ENCODE peak calls at places on chromosomes 5 and 9, in nine cellular contexts. One of them, this sample, is unnamed.

GRCh38 chr5:126354012-126354856 is 69.0 kb upstream of the GRAMD2B start:
- DNase-seq in A549: peak
- DNase-seq in NCI-H2081: peak
- DNase-seq in activated T-helper 1 cell treated with Interleukin-2 at 50 U/mL for 16 hours: no peak
- DNase-seq in right cardiac atrium: no peak
- DNase-seq in stimulated activated CD8-positive, alpha-beta memory T cell treated with anti-CD3 and anti-CD28 coated beads, Interleukin-12 subunit alpha, Interleukin-12 subunit beta, amount 100 ng/mL, for 4 hours: no peak
- DNase-seq in amniotic epithelial cell: peak
- DNase-seq in NCI-H1105 treated with DMSO at 0.1 percent for 48 hours: peak
- DNase-seq in HS-5: peak
- DNase-seq in this sample: peak

GRCh38 chr5:142859037-142859436 is 88.9 kb downstream of the ARHGAP26 start:
- DNase-seq in A549: no peak
- DNase-seq in NCI-H2081: no peak
- DNase-seq in activated T-helper 1 cell treated with Interleukin-2 at 50 U/mL for 16 hours: no peak
- DNase-seq in right cardiac atrium: no peak
- DNase-seq in stimulated activated CD8-positive, alpha-beta memory T cell treated with anti-CD3 and anti-CD28 coated beads, Interleukin-12 subunit alpha, Interleukin-12 subunit beta, amount 100 ng/mL, for 4 hours: no peak
- DNase-seq in amniotic epithelial cell: no peak
- DNase-seq in NCI-H1105 treated with DMSO at 0.1 percent for 48 hours: no peak
- DNase-seq in HS-5: no peak
- DNase-seq in this sample: no peak

GRCh38 chr9:89513836-89514235 is 15.9 kb upstream of the SEMA4D start:
- DNase-seq in A549: no peak
- DNase-seq in NCI-H2081: no peak
- DNase-seq in activated T-helper 1 cell treated with Interleukin-2 at 50 U/mL for 16 hours: no peak
- DNase-seq in right cardiac atrium: no peak
- DNase-seq in stimulated activated CD8-positive, alpha-beta memory T cell treated with anti-CD3 and anti-CD28 coated beads, Interleukin-12 subunit alpha, Interleukin-12 subunit beta, amount 100 ng/mL, for 4 hours: no peak
- DNase-seq in amniotic epithelial cell: no peak
- DNase-seq in NCI-H1105 treated with DMSO at 0.1 percent for 48 hours: no peak
- DNase-seq in HS-5: no peak
- DNase-seq in this sample: no peak

GRCh38 chr5:66407739-66408138 is 188.5 kb upstream of the MAST4 start:
- DNase-seq in A549: no peak
- DNase-seq in NCI-H2081: no peak
- DNase-seq in activated T-helper 1 cell treated with Interleukin-2 at 50 U/mL for 16 hours: no peak
- DNase-seq in right cardiac atrium: no peak
- DNase-seq in stimulated activated CD8-positive, alpha-beta memory T cell treated with anti-CD3 and anti-CD28 coated beads, Interleukin-12 subunit alpha, Interleukin-12 subunit beta, amount 100 ng/mL, for 4 hours: no peak
- DNase-seq in amniotic epithelial cell: no peak
- DNase-seq in NCI-H1105 treated with DMSO at 0.1 percent for 48 hours: no peak
- DNase-seq in HS-5: no peak
- DNase-seq in this sample: no peak

GRCh38 chr9:89593776-89594427 is 10.9 kb upstream of the GADD45G start:
- DNase-seq in A549: peak
- DNase-seq in NCI-H2081: peak
- DNase-seq in activated T-helper 1 cell treated with Interleukin-2 at 50 U/mL for 16 hours: no peak
- DNase-seq in right cardiac atrium: no peak
- DNase-seq in stimulated activated CD8-positive, alpha-beta memory T cell treated with anti-CD3 and anti-CD28 coated beads, Interleukin-12 subunit alpha, Interleukin-12 subunit beta, amount 100 ng/mL, for 4 hours: no peak
- DNase-seq in amniotic epithelial cell: peak
- DNase-seq in NCI-H1105 treated with DMSO at 0.1 percent for 48 hours: peak
- DNase-seq in HS-5: no peak
- DNase-seq in this sample: peak

GRCh38 chr9:134653259-134654009 is 11.8 kb downstream of the COL5A1 start:
- DNase-seq in A549: no peak
- DNase-seq in NCI-H2081: no peak
- DNase-seq in activated T-helper 1 cell treated with Interleukin-2 at 50 U/mL for 16 hours: no peak
- DNase-seq in right cardiac atrium: no peak
- DNase-seq in stimulated activated CD8-positive, alpha-beta memory T cell treated with anti-CD3 and anti-CD28 coated beads, Interleukin-12 subunit alpha, Interleukin-12 subunit beta, amount 100 ng/mL, for 4 hours: no peak
- DNase-seq in amniotic epithelial cell: no peak
- DNase-seq in NCI-H1105 treated with DMSO at 0.1 percent for 48 hours: no peak
- DNase-seq in HS-5: no peak
- DNase-seq in this sample: no peak

GRCh38 chr9:133709716-133710571 is 28.2 kb downstream of the SARDH start:
- DNase-seq in A549: no peak
- DNase-seq in NCI-H2081: no peak
- DNase-seq in activated T-helper 1 cell treated with Interleukin-2 at 50 U/mL for 16 hours: no peak
- DNase-seq in right cardiac atrium: peak
- DNase-seq in stimulated activated CD8-positive, alpha-beta memory T cell treated with anti-CD3 and anti-CD28 coated beads, Interleukin-12 subunit alpha, Interleukin-12 subunit beta, amount 100 ng/mL, for 4 hours: no peak
- DNase-seq in amniotic epithelial cell: no peak
- DNase-seq in NCI-H1105 treated with DMSO at 0.1 percent for 48 hours: no peak
- DNase-seq in HS-5: no peak
- DNase-seq in this sample: no peak

GRCh38 chr9:36306481-36307306 is 48.4 kb upstream of the GNE start:
- DNase-seq in A549: peak
- DNase-seq in NCI-H2081: no peak
- DNase-seq in activated T-helper 1 cell treated with Interleukin-2 at 50 U/mL for 16 hours: no peak
- DNase-seq in right cardiac atrium: no peak
- DNase-seq in stimulated activated CD8-positive, alpha-beta memory T cell treated with anti-CD3 and anti-CD28 coated beads, Interleukin-12 subunit alpha, Interleukin-12 subunit beta, amount 100 ng/mL, for 4 hours: no peak
- DNase-seq in amniotic epithelial cell: peak
- DNase-seq in NCI-H1105 treated with DMSO at 0.1 percent for 48 hours: no peak
- DNase-seq in HS-5: no peak
- DNase-seq in this sample: peak

GRCh38 chr9:132507670-132508469 is 74.5 kb upstream of the BARHL1 start:
- DNase-seq in A549: peak
- DNase-seq in NCI-H2081: peak
- DNase-seq in activated T-helper 1 cell treated with Interleukin-2 at 50 U/mL for 16 hours: peak
- DNase-seq in right cardiac atrium: no peak
- DNase-seq in stimulated activated CD8-positive, alpha-beta memory T cell treated with anti-CD3 and anti-CD28 coated beads, Interleukin-12 subunit alpha, Interleukin-12 subunit beta, amount 100 ng/mL, for 4 hours: peak
- DNase-seq in amniotic epithelial cell: peak
- DNase-seq in NCI-H1105 treated with DMSO at 0.1 percent for 48 hours: peak
- DNase-seq in HS-5: peak
- DNase-seq in this sample: peak

GRCh38 chr9:137464291-137464999 is 5.3 kb upstream of the NSMF start:
- DNase-seq in A549: no peak
- DNase-seq in NCI-H2081: no peak
- DNase-seq in activated T-helper 1 cell treated with Interleukin-2 at 50 U/mL for 16 hours: no peak
- DNase-seq in right cardiac atrium: peak
- DNase-seq in stimulated activated CD8-positive, alpha-beta memory T cell treated with anti-CD3 and anti-CD28 coated beads, Interleukin-12 subunit alpha, Interleukin-12 subunit beta, amount 100 ng/mL, for 4 hours: no peak
- DNase-seq in amniotic epithelial cell: no peak
- DNase-seq in NCI-H1105 treated with DMSO at 0.1 percent for 48 hours: no peak
- DNase-seq in HS-5: no peak
- DNase-seq in this sample: no peak

GRCh38 chr5:36664762-36665161 is 58.4 kb downstream of the SLC1A3 start:
- DNase-seq in A549: no peak
- DNase-seq in NCI-H2081: no peak
- DNase-seq in activated T-helper 1 cell treated with Interleukin-2 at 50 U/mL for 16 hours: no peak
- DNase-seq in right cardiac atrium: no peak
- DNase-seq in stimulated activated CD8-positive, alpha-beta memory T cell treated with anti-CD3 and anti-CD28 coated beads, Interleukin-12 subunit alpha, Interleukin-12 subunit beta, amount 100 ng/mL, for 4 hours: no peak
- DNase-seq in amniotic epithelial cell: no peak
- DNase-seq in NCI-H1105 treated with DMSO at 0.1 percent for 48 hours: no peak
- DNase-seq in HS-5: no peak
- DNase-seq in this sample: no peak

GRCh38 chr5:116579139-116579538 is 4.5 kb upstream of the SEMA6A start:
- DNase-seq in A549: no peak
- DNase-seq in NCI-H2081: no peak
- DNase-seq in activated T-helper 1 cell treated with Interleukin-2 at 50 U/mL for 16 hours: no peak
- DNase-seq in right cardiac atrium: no peak
- DNase-seq in stimulated activated CD8-positive, alpha-beta memory T cell treated with anti-CD3 and anti-CD28 coated beads, Interleukin-12 subunit alpha, Interleukin-12 subunit beta, amount 100 ng/mL, for 4 hours: no peak
- DNase-seq in amniotic epithelial cell: no peak
- DNase-seq in NCI-H1105 treated with DMSO at 0.1 percent for 48 hours: no peak
- DNase-seq in HS-5: no peak
- DNase-seq in this sample: no peak

GRCh38 chr9:108463927-108464606 is 391.7 kb downstream of the ACTL7B start:
- DNase-seq in A549: no peak
- DNase-seq in NCI-H2081: no peak
- DNase-seq in activated T-helper 1 cell treated with Interleukin-2 at 50 U/mL for 16 hours: no peak
- DNase-seq in right cardiac atrium: no peak
- DNase-seq in stimulated activated CD8-positive, alpha-beta memory T cell treated with anti-CD3 and anti-CD28 coated beads, Interleukin-12 subunit alpha, Interleukin-12 subunit beta, amount 100 ng/mL, for 4 hours: no peak
- DNase-seq in amniotic epithelial cell: no peak
- DNase-seq in NCI-H1105 treated with DMSO at 0.1 percent for 48 hours: no peak
- DNase-seq in HS-5: no peak
- DNase-seq in this sample: no peak

GRCh38 chr5:103503065-103503464 is 59.5 kb downstream of the NUDT12 start:
- DNase-seq in A549: no peak
- DNase-seq in NCI-H2081: no peak
- DNase-seq in activated T-helper 1 cell treated with Interleukin-2 at 50 U/mL for 16 hours: no peak
- DNase-seq in right cardiac atrium: no peak
- DNase-seq in stimulated activated CD8-positive, alpha-beta memory T cell treated with anti-CD3 and anti-CD28 coated beads, Interleukin-12 subunit alpha, Interleukin-12 subunit beta, amount 100 ng/mL, for 4 hours: no peak
- DNase-seq in amniotic epithelial cell: no peak
- DNase-seq in NCI-H1105 treated with DMSO at 0.1 percent for 48 hours: no peak
- DNase-seq in HS-5: no peak
- DNase-seq in this sample: no peak

GRCh38 chr5:33423018-33423630 is 17.6 kb upstream of the TARS1 start:
- DNase-seq in A549: peak
- DNase-seq in NCI-H2081: peak
- DNase-seq in activated T-helper 1 cell treated with Interleukin-2 at 50 U/mL for 16 hours: no peak
- DNase-seq in right cardiac atrium: no peak
- DNase-seq in stimulated activated CD8-positive, alpha-beta memory T cell treated with anti-CD3 and anti-CD28 coated beads, Interleukin-12 subunit alpha, Interleukin-12 subunit beta, amount 100 ng/mL, for 4 hours: no peak
- DNase-seq in amniotic epithelial cell: peak
- DNase-seq in NCI-H1105 treated with DMSO at 0.1 percent for 48 hours: peak
- DNase-seq in HS-5: peak
- DNase-seq in this sample: no peak

GRCh38 chr9:22990349-22990748 is 543.7 kb downstream of the DMRTA1 start:
- DNase-seq in A549: no peak
- DNase-seq in NCI-H2081: no peak
- DNase-seq in activated T-helper 1 cell treated with Interleukin-2 at 50 U/mL for 16 hours: no peak
- DNase-seq in right cardiac atrium: no peak
- DNase-seq in stimulated activated CD8-positive, alpha-beta memory T cell treated with anti-CD3 and anti-CD28 coated beads, Interleukin-12 subunit alpha, Interleukin-12 subunit beta, amount 100 ng/mL, for 4 hours: no peak
- DNase-seq in amniotic epithelial cell: no peak
- DNase-seq in NCI-H1105 treated with DMSO at 0.1 percent for 48 hours: no peak
- DNase-seq in HS-5: no peak
- DNase-seq in this sample: no peak

GRCh38 chr5:58191451-58191850 is 268.4 kb downstream of the PLK2 start:
- DNase-seq in A549: no peak
- DNase-seq in NCI-H2081: no peak
- DNase-seq in activated T-helper 1 cell treated with Interleukin-2 at 50 U/mL for 16 hours: no peak
- DNase-seq in right cardiac atrium: no peak
- DNase-seq in stimulated activated CD8-positive, alpha-beta memory T cell treated with anti-CD3 and anti-CD28 coated beads, Interleukin-12 subunit alpha, Interleukin-12 subunit beta, amount 100 ng/mL, for 4 hours: no peak
- DNase-seq in amniotic epithelial cell: no peak
- DNase-seq in NCI-H1105 treated with DMSO at 0.1 percent for 48 hours: no peak
- DNase-seq in HS-5: no peak
- DNase-seq in this sample: no peak

GRCh38 chr9:109239240-109239639 is 72.2 kb upstream of the FRRS1L start:
- DNase-seq in A549: no peak
- DNase-seq in NCI-H2081: no peak
- DNase-seq in activated T-helper 1 cell treated with Interleukin-2 at 50 U/mL for 16 hours: no peak
- DNase-seq in right cardiac atrium: no peak
- DNase-seq in stimulated activated CD8-positive, alpha-beta memory T cell treated with anti-CD3 and anti-CD28 coated beads, Interleukin-12 subunit alpha, Interleukin-12 subunit beta, amount 100 ng/mL, for 4 hours: no peak
- DNase-seq in amniotic epithelial cell: no peak
- DNase-seq in NCI-H1105 treated with DMSO at 0.1 percent for 48 hours: no peak
- DNase-seq in HS-5: no peak
- DNase-seq in this sample: no peak

GRCh38 chr5:80860934-80861613 is 99.1 kb upstream of the RASGRF2 start:
- DNase-seq in A549: no peak
- DNase-seq in NCI-H2081: no peak
- DNase-seq in activated T-helper 1 cell treated with Interleukin-2 at 50 U/mL for 16 hours: no peak
- DNase-seq in right cardiac atrium: no peak
- DNase-seq in stimulated activated CD8-positive, alpha-beta memory T cell treated with anti-CD3 and anti-CD28 coated beads, Interleukin-12 subunit alpha, Interleukin-12 subunit beta, amount 100 ng/mL, for 4 hours: no peak
- DNase-seq in amniotic epithelial cell: peak
- DNase-seq in NCI-H1105 treated with DMSO at 0.1 percent for 48 hours: no peak
- DNase-seq in HS-5: no peak
- DNase-seq in this sample: no peak

GRCh38 chr9:98702835-98703385 is 5.8 kb downstream of the GABBR2 start:
- DNase-seq in A549: no peak
- DNase-seq in NCI-H2081: no peak
- DNase-seq in activated T-helper 1 cell treated with Interleukin-2 at 50 U/mL for 16 hours: no peak
- DNase-seq in right cardiac atrium: no peak
- DNase-seq in stimulated activated CD8-positive, alpha-beta memory T cell treated with anti-CD3 and anti-CD28 coated beads, Interleukin-12 subunit alpha, Interleukin-12 subunit beta, amount 100 ng/mL, for 4 hours: no peak
- DNase-seq in amniotic epithelial cell: no peak
- DNase-seq in NCI-H1105 treated with DMSO at 0.1 percent for 48 hours: no peak
- DNase-seq in HS-5: no peak
- DNase-seq in this sample: no peak

GRCh38 chr5:152532714-152533113 is 127.6 kb upstream of the NMUR2 start:
- DNase-seq in A549: peak
- DNase-seq in NCI-H2081: peak
- DNase-seq in activated T-helper 1 cell treated with Interleukin-2 at 50 U/mL for 16 hours: no peak
- DNase-seq in right cardiac atrium: no peak
- DNase-seq in stimulated activated CD8-positive, alpha-beta memory T cell treated with anti-CD3 and anti-CD28 coated beads, Interleukin-12 subunit alpha, Interleukin-12 subunit beta, amount 100 ng/mL, for 4 hours: no peak
- DNase-seq in amniotic epithelial cell: peak
- DNase-seq in NCI-H1105 treated with DMSO at 0.1 percent for 48 hours: peak
- DNase-seq in HS-5: peak
- DNase-seq in this sample: peak

GRCh38 chr5:147384346-147385193 is 125.3 kb downstream of the DPYSL3 start:
- DNase-seq in A549: no peak
- DNase-seq in NCI-H2081: no peak
- DNase-seq in activated T-helper 1 cell treated with Interleukin-2 at 50 U/mL for 16 hours: no peak
- DNase-seq in right cardiac atrium: no peak
- DNase-seq in stimulated activated CD8-positive, alpha-beta memory T cell treated with anti-CD3 and anti-CD28 coated beads, Interleukin-12 subunit alpha, Interleukin-12 subunit beta, amount 100 ng/mL, for 4 hours: no peak
- DNase-seq in amniotic epithelial cell: peak
- DNase-seq in NCI-H1105 treated with DMSO at 0.1 percent for 48 hours: no peak
- DNase-seq in HS-5: no peak
- DNase-seq in this sample: no peak

GRCh38 chr9:15211994-15212501 is 95.0 kb downstream of the TTC39B start:
- DNase-seq in A549: no peak
- DNase-seq in NCI-H2081: no peak
- DNase-seq in activated T-helper 1 cell treated with Interleukin-2 at 50 U/mL for 16 hours: no peak
- DNase-seq in right cardiac atrium: no peak
- DNase-seq in stimulated activated CD8-positive, alpha-beta memory T cell treated with anti-CD3 and anti-CD28 coated beads, Interleukin-12 subunit alpha, Interleukin-12 subunit beta, amount 100 ng/mL, for 4 hours: no peak
- DNase-seq in amniotic epithelial cell: peak
- DNase-seq in NCI-H1105 treated with DMSO at 0.1 percent for 48 hours: no peak
- DNase-seq in HS-5: no peak
- DNase-seq in this sample: no peak

GRCh38 chr5:125928663-125929062 is 494.5 kb upstream of the GRAMD2B start:
- DNase-seq in A549: no peak
- DNase-seq in NCI-H2081: no peak
- DNase-seq in activated T-helper 1 cell treated with Interleukin-2 at 50 U/mL for 16 hours: no peak
- DNase-seq in right cardiac atrium: no peak
- DNase-seq in stimulated activated CD8-positive, alpha-beta memory T cell treated with anti-CD3 and anti-CD28 coated beads, Interleukin-12 subunit alpha, Interleukin-12 subunit beta, amount 100 ng/mL, for 4 hours: no peak
- DNase-seq in amniotic epithelial cell: peak
- DNase-seq in NCI-H1105 treated with DMSO at 0.1 percent for 48 hours: no peak
- DNase-seq in HS-5: no peak
- DNase-seq in this sample: no peak

GRCh38 chr5:179733764-179734126 is 1.1 kb downstream of the MAML1 start:
- DNase-seq in A549: no peak
- DNase-seq in NCI-H2081: no peak
- DNase-seq in activated T-helper 1 cell treated with Interleukin-2 at 50 U/mL for 16 hours: no peak
- DNase-seq in right cardiac atrium: no peak
- DNase-seq in stimulated activated CD8-positive, alpha-beta memory T cell treated with anti-CD3 and anti-CD28 coated beads, Interleukin-12 subunit alpha, Interleukin-12 subunit beta, amount 100 ng/mL, for 4 hours: no peak
- DNase-seq in amniotic epithelial cell: no peak
- DNase-seq in NCI-H1105 treated with DMSO at 0.1 percent for 48 hours: no peak
- DNase-seq in HS-5: peak
- DNase-seq in this sample: no peak

GRCh38 chr5:147084702-147085101 is 150.1 kb upstream of the STK32A start:
- DNase-seq in A549: no peak
- DNase-seq in NCI-H2081: peak
- DNase-seq in activated T-helper 1 cell treated with Interleukin-2 at 50 U/mL for 16 hours: no peak
- DNase-seq in right cardiac atrium: no peak
- DNase-seq in stimulated activated CD8-positive, alpha-beta memory T cell treated with anti-CD3 and anti-CD28 coated beads, Interleukin-12 subunit alpha, Interleukin-12 subunit beta, amount 100 ng/mL, for 4 hours: no peak
- DNase-seq in amniotic epithelial cell: no peak
- DNase-seq in NCI-H1105 treated with DMSO at 0.1 percent for 48 hours: no peak
- DNase-seq in HS-5: no peak
- DNase-seq in this sample: no peak